ENCODE peak calls at places on chromosomes 6 and 20, in six cellular contexts. One of them, this sample, is unnamed.

GRCh38 chr6:71291991-71292390 is 3.4 kb downstream of the OGFRL1 start:
- DNase-seq in NCI-H1105 treated with DMSO at 0.1 percent for 48 hours: no peak
- DNase-seq in activated CD4-positive, alpha-beta T cell treated with anti-CD3 and anti-CD28 coated beads for 4 hours: no peak
- DNase-seq in nucleus accumbens: no peak
- DNase-seq in effector CD4-positive, alpha-beta T cell: no peak
- DNase-seq in activated T-cell treated with anti-CD3 and anti-CD28 coated beads for 1 hour: no peak
- DNase-seq in this sample: no peak

GRCh38 chr6:37435816-37436215 is 2.8 kb downstream of the CMTR1 start:
- DNase-seq in NCI-H1105 treated with DMSO at 0.1 percent for 48 hours: no peak
- DNase-seq in activated CD4-positive, alpha-beta T cell treated with anti-CD3 and anti-CD28 coated beads for 4 hours: no peak
- DNase-seq in nucleus accumbens: no peak
- DNase-seq in effector CD4-positive, alpha-beta T cell: no peak
- DNase-seq in activated T-cell treated with anti-CD3 and anti-CD28 coated beads for 1 hour: no peak
- DNase-seq in this sample: no peak

GRCh38 chr6:43120101-43120730 is 44.1 kb downstream of the PTK7 start:
- DNase-seq in NCI-H1105 treated with DMSO at 0.1 percent for 48 hours: no peak
- DNase-seq in activated CD4-positive, alpha-beta T cell treated with anti-CD3 and anti-CD28 coated beads for 4 hours: no peak
- DNase-seq in nucleus accumbens: no peak
- DNase-seq in effector CD4-positive, alpha-beta T cell: no peak
- DNase-seq in activated T-cell treated with anti-CD3 and anti-CD28 coated beads for 1 hour: no peak
- DNase-seq in this sample: no peak

GRCh38 chr20:46011631-46012482 is 3.1 kb downstream of the MMP9 start:
- DNase-seq in NCI-H1105 treated with DMSO at 0.1 percent for 48 hours: no peak
- DNase-seq in activated CD4-positive, alpha-beta T cell treated with anti-CD3 and anti-CD28 coated beads for 4 hours: no peak
- DNase-seq in nucleus accumbens: no peak
- DNase-seq in effector CD4-positive, alpha-beta T cell: no peak
- DNase-seq in activated T-cell treated with anti-CD3 and anti-CD28 coated beads for 1 hour: no peak
- DNase-seq in this sample: no peak

GRCh38 chr6:105359419-105360366 is 43.2 kb downstream of the PREP start:
- DNase-seq in NCI-H1105 treated with DMSO at 0.1 percent for 48 hours: no peak
- DNase-seq in activated CD4-positive, alpha-beta T cell treated with anti-CD3 and anti-CD28 coated beads for 4 hours: no peak
- DNase-seq in nucleus accumbens: no peak
- DNase-seq in effector CD4-positive, alpha-beta T cell: no peak
- DNase-seq in activated T-cell treated with anti-CD3 and anti-CD28 coated beads for 1 hour: no peak
- DNase-seq in this sample: no peak

GRCh38 chr6:44735631-44735963 is 348.1 kb downstream of the CDC5L start:
- DNase-seq in NCI-H1105 treated with DMSO at 0.1 percent for 48 hours: no peak
- DNase-seq in activated CD4-positive, alpha-beta T cell treated with anti-CD3 and anti-CD28 coated beads for 4 hours: no peak
- DNase-seq in nucleus accumbens: no peak
- DNase-seq in effector CD4-positive, alpha-beta T cell: no peak
- DNase-seq in activated T-cell treated with anti-CD3 and anti-CD28 coated beads for 1 hour: no peak
- DNase-seq in this sample: no peak

GRCh38 chr20:53210931-53211330 is 238.8 kb downstream of the TSHZ2 start:
- DNase-seq in NCI-H1105 treated with DMSO at 0.1 percent for 48 hours: no peak
- DNase-seq in activated CD4-positive, alpha-beta T cell treated with anti-CD3 and anti-CD28 coated beads for 4 hours: no peak
- DNase-seq in nucleus accumbens: no peak
- DNase-seq in effector CD4-positive, alpha-beta T cell: no peak
- DNase-seq in activated T-cell treated with anti-CD3 and anti-CD28 coated beads for 1 hour: no peak
- DNase-seq in this sample: no peak

GRCh38 chr6:11700118-11700718 is 78.4 kb downstream of the ADTRP start:
- DNase-seq in NCI-H1105 treated with DMSO at 0.1 percent for 48 hours: peak; percentile 62
- DNase-seq in activated CD4-positive, alpha-beta T cell treated with anti-CD3 and anti-CD28 coated beads for 4 hours: no peak
- DNase-seq in nucleus accumbens: no peak
- DNase-seq in effector CD4-positive, alpha-beta T cell: no peak
- DNase-seq in activated T-cell treated with anti-CD3 and anti-CD28 coated beads for 1 hour: no peak
- DNase-seq in this sample: no peak

GRCh38 chr6:150408842-150409241 is 40.0 kb downstream of the IYD start:
- DNase-seq in NCI-H1105 treated with DMSO at 0.1 percent for 48 hours: peak; percentile 19
- DNase-seq in activated CD4-positive, alpha-beta T cell treated with anti-CD3 and anti-CD28 coated beads for 4 hours: no peak
- DNase-seq in nucleus accumbens: no peak
- DNase-seq in effector CD4-positive, alpha-beta T cell: no peak
- DNase-seq in activated T-cell treated with anti-CD3 and anti-CD28 coated beads for 1 hour: no peak
- DNase-seq in this sample: no peak

GRCh38 chr6:17278289-17279061 is 2.7 kb upstream of the RBM24 start:
- DNase-seq in NCI-H1105 treated with DMSO at 0.1 percent for 48 hours: no peak
- DNase-seq in activated CD4-positive, alpha-beta T cell treated with anti-CD3 and anti-CD28 coated beads for 4 hours: no peak
- DNase-seq in nucleus accumbens: no peak
- DNase-seq in effector CD4-positive, alpha-beta T cell: no peak
- DNase-seq in activated T-cell treated with anti-CD3 and anti-CD28 coated beads for 1 hour: no peak
- DNase-seq in this sample: no peak

GRCh38 chr20:35776513-35777101 is 4.8 kb downstream of the PHF20 start:
- DNase-seq in NCI-H1105 treated with DMSO at 0.1 percent for 48 hours: peak; percentile 63
- DNase-seq in activated CD4-positive, alpha-beta T cell treated with anti-CD3 and anti-CD28 coated beads for 4 hours: no peak
- DNase-seq in nucleus accumbens: no peak
- DNase-seq in effector CD4-positive, alpha-beta T cell: no peak
- DNase-seq in activated T-cell treated with anti-CD3 and anti-CD28 coated beads for 1 hour: no peak
- DNase-seq in this sample: no peak

GRCh38 chr6:1597121-1597744 is 12.5 kb upstream of the FOXC1 start:
- DNase-seq in NCI-H1105 treated with DMSO at 0.1 percent for 48 hours: no peak
- DNase-seq in activated CD4-positive, alpha-beta T cell treated with anti-CD3 and anti-CD28 coated beads for 4 hours: no peak
- DNase-seq in nucleus accumbens: no peak
- DNase-seq in effector CD4-positive, alpha-beta T cell: no peak
- DNase-seq in activated T-cell treated with anti-CD3 and anti-CD28 coated beads for 1 hour: no peak
- DNase-seq in this sample: no peak

GRCh38 chr20:15930324-15931305 is 642.6 kb downstream of the KIF16B start:
- DNase-seq in NCI-H1105 treated with DMSO at 0.1 percent for 48 hours: peak; percentile 53
- DNase-seq in activated CD4-positive, alpha-beta T cell treated with anti-CD3 and anti-CD28 coated beads for 4 hours: no peak
- DNase-seq in nucleus accumbens: no peak
- DNase-seq in effector CD4-positive, alpha-beta T cell: no peak
- DNase-seq in activated T-cell treated with anti-CD3 and anti-CD28 coated beads for 1 hour: no peak
- DNase-seq in this sample: no peak